ENCODE peak calls at places on chromosomes 4 and X, in six cellular contexts. C is hippocampal formation, G is dermis microvascular lymphatic vessel endothelial cell, A is HTR-8/SVneo, V is heart left ventricle, J is PC-9. Y is an unnamed sample.

GRCh38 chrX:49106930-49107329 is 16.6 kb downstream of the GPKOW start:
- DNase-seq in C (peak; percentile 37), G (peak; percentile 63), A (peak; percentile 17), V (no peak), J (no peak), Y (no peak)

GRCh38 chr4:67452100-67452887 is 93.0 kb downstream of the CENPC start:
- DNase-seq in C (no peak), G (no peak), A (no peak), V (no peak), J (no peak), Y (no peak)

GRCh38 chrX:108087792-108088191 is 3.5 kb downstream of the PSMD10 start:
- DNase-seq in C (no peak), G (no peak), A (no peak), V (no peak), J (no peak), Y (no peak)

GRCh38 chr4:78220283-78220682 is 163.2 kb downstream of the FRAS1 start:
- DNase-seq in C (no peak), G (no peak), A (no peak), V (no peak), J (no peak), Y (no peak)

GRCh38 chr4:23422878-23423277 is 467.0 kb downstream of the PPARGC1A start:
- DNase-seq in C (no peak), G (no peak), A (no peak), V (no peak), J (no peak), Y (no peak)

GRCh38 chr4:170226288-170226687 is 136.5 kb upstream of the AADAT start:
- DNase-seq in C (no peak), G (no peak), A (no peak), V (no peak), J (no peak), Y (no peak)

GRCh38 chr4:152689615-152690501 is 10.1 kb upstream of the TMEM154 start:
- DNase-seq in C (no peak), G (no peak), A (no peak), V (no peak), J (no peak), Y (no peak)

GRCh38 chrX:43224496-43224895 is 431.6 kb upstream of the MAOA start:
- DNase-seq in C (no peak), G (no peak), A (no peak), V (no peak), J (no peak), Y (peak; percentile 1)